ENCODE peak calls at places on chromosomes 5 and 9, in eight cellular contexts. N is natural killer cell, A is NCI-H1092, R is NCI-H774, P is HT-29, G is HAP-1, T is NCI-H2081, V is ELR. Z is an unnamed sample.

GRCh38 chr5:83426855-83427254 is 44.7 kb upstream of the VCAN start:
- DNase-seq in N (no peak), A (no peak), R (no peak), P (no peak), G (no peak), T (no peak), V (no peak), Z (no peak)

GRCh38 chr5:148620696-148621095 is 33.6 kb downstream of the HTR4 start:
- DNase-seq in N (no peak), A (no peak), R (no peak), P (no peak), G (no peak), T (no peak), V (peak; percentile 5), Z (no peak)

GRCh38 chr5:174047472-174047871 is 2.0 kb downstream of the NSG2 start:
- DNase-seq in N (no peak), A (no peak), R (no peak), P (no peak), G (no peak), T (no peak), V (no peak), Z (no peak)

GRCh38 chr5:38650540-38651275 is 94.3 kb upstream of the LIFR start:
- DNase-seq in N (no peak), A (no peak), R (no peak), P (peak; percentile 47), G (no peak), T (no peak), V (peak; percentile 58), Z (no peak)

GRCh38 chr5:68216737-68217231 is 1.2 kb downstream of the PIK3R1 start:
- DNase-seq in N (no peak), A (no peak), R (no peak), P (peak; percentile 48), G (no peak), T (peak; percentile 27), V (peak; percentile 50), Z (no peak)

GRCh38 chr9:136494531-136495215 is 11.8 kb upstream of the SEC16A start:
- DNase-seq in N (no peak), A (no peak), R (no peak), P (no peak), G (no peak), T (no peak), V (no peak), Z (no peak)

GRCh38 chr5:131767891-131768290 is 28.9 kb downstream of the FNIP1 start:
- DNase-seq in N (no peak), A (no peak), R (no peak), P (no peak), G (no peak), T (no peak), V (no peak), Z (no peak)

GRCh38 chr5:134345996-134346395 is 21.0 kb downstream of the CDKL3 start:
- DNase-seq in N (no peak), A (no peak), R (no peak), P (peak; percentile 77), G (no peak), T (no peak), V (no peak), Z (no peak)

GRCh38 chr9:128881884-128882676 is at the start of the genes KYAT1 and LRRC8A:
- DNase-seq in N (peak; percentile 99), A (peak; percentile 97), R (peak; percentile 99), P (peak; percentile 96), G (peak; percentile 94), T (peak; percentile 98), V (peak; percentile 97), Z (peak; percentile 93)

GRCh38 chr9:133188006-133188842 is 20.8 kb downstream of the OBP2B start:
- DNase-seq in N (no peak), A (peak; percentile 15), R (no peak), P (peak; percentile 77), G (peak; percentile 14), T (peak; percentile 31), V (peak; percentile 26), Z (peak; percentile 68)

GRCh38 chr5:72160959-72161358 is 53.7 kb downstream of the MAP1B start:
- DNase-seq in N (no peak), A (no peak), R (no peak), P (no peak), G (no peak), T (no peak), V (peak; percentile 69), Z (no peak)

GRCh38 chr5:33270671-33271070 is 170.1 kb upstream of the TARS1 start:
- DNase-seq in N (no peak), A (no peak), R (no peak), P (no peak), G (no peak), T (no peak), V (no peak), Z (no peak)

GRCh38 chr5:148455055-148455675 is 71.4 kb downstream of the FBXO38 start:
- DNase-seq in N (no peak), A (no peak), R (no peak), P (no peak), G (no peak), T (no peak), V (peak; percentile 15), Z (no peak)